ENCODE peak calls at places on chromosome 18, in six cellular contexts. D, P, Q, C, S and F are unnamed samples.

GRCh38 chr18:21760321-21760720 is 19.7 kb downstream of the MIB1 start:
- DNase-seq in Q (no peak), S (no peak), C (no peak), D (no peak), P (no peak), F (no peak)

GRCh38 chr18:54127759-54128378 is 96.6 kb downstream of the MBD2 start:
- DNase-seq in C (no peak), S (no peak), D (no peak), P (peak; percentile 76), Q (no peak), F (peak; percentile 31)

GRCh38 chr18:32684940-32685339 is 87.9 kb downstream of the KLHL14 start:
- DNase-seq in D (no peak), S (no peak), Q (no peak), P (no peak), C (no peak), F (no peak)

GRCh38 chr18:21179590-21180220 is 62.3 kb upstream of the GREB1L start:
- DNase-seq in S (no peak), P (peak; percentile 76), Q (no peak), C (no peak), D (peak; percentile 39), F (peak; percentile 49)

GRCh38 chr18:32379891-32380290 is 90.8 kb downstream of the GAREM1 start:
- DNase-seq in D (no peak), Q (no peak), C (no peak), P (no peak), S (no peak), F (no peak)

GRCh38 chr18:5296706-5297320 is 1.3 kb upstream of the ZBTB14 start:
- DNase-seq in Q (peak; percentile 90), S (peak; percentile 88), P (peak; percentile 70), D (peak; percentile 43), C (peak; percentile 81), F (peak; percentile 71)

GRCh38 chr18:702957-703659 is 9.3 kb downstream of the ENOSF1 start:
- DNase-seq in Q (no peak), D (no peak), S (no peak), P (peak; percentile 92), C (no peak), F (peak; percentile 15)

GRCh38 chr18:29147944-29148343 is 971.0 kb upstream of the CDH2 start:
- DNase-seq in P (peak; percentile 46), Q (no peak), D (no peak), C (no peak), S (no peak), F (no peak)

GRCh38 chr18:45667056-45667455 is 51.8 kb downstream of the SLC14A2 start:
- DNase-seq in S (no peak), P (no peak), D (no peak), C (no peak), Q (no peak), F (no peak)

GRCh38 chr18:58828399-58829121 is 36.1 kb upstream of the ZNF532 start:
- DNase-seq in D (no peak), P (no peak), Q (no peak), S (no peak), C (no peak), F (no peak)

GRCh38 chr18:22556271-22556990 is 138.7 kb upstream of the CTAGE1 start:
- DNase-seq in C (peak; percentile 52), Q (no peak), P (peak; percentile 72), S (peak; percentile 79), D (no peak), F (no peak)

GRCh38 chr18:13500227-13500865 is 226.0 kb downstream of the FAM210A start:
- DNase-seq in S (peak; percentile 72), P (no peak), D (no peak), Q (no peak), C (no peak), F (no peak)

GRCh38 chr18:26657618-26658581 is 109.5 kb upstream of the KCTD1 start:
- DNase-seq in Q (no peak), S (no peak), P (no peak), C (no peak), D (no peak), F (no peak)

GRCh38 chr18:37967261-37967660 is 401.7 kb upstream of the CELF4 start:
- DNase-seq in Q (no peak), D (no peak), C (no peak), S (no peak), P (no peak), F (no peak)

GRCh38 chr18:36352384-36352783 is 54.9 kb downstream of the FHOD3 start:
- DNase-seq in Q (no peak), C (no peak), S (no peak), P (peak; percentile 72), D (no peak), F (no peak)

GRCh38 chr18:55319517-55319905 is 268.5 kb downstream of the TCF4 start:
- DNase-seq in S (no peak), C (no peak), D (no peak), Q (no peak), P (no peak), F (no peak)

GRCh38 chr18:52288403-52289004 is 51.5 kb upstream of the DCC start:
- DNase-seq in P (peak; percentile 58), S (no peak), C (peak; percentile 26), Q (peak; percentile 51), D (no peak), F (peak; percentile 23)

GRCh38 chr18:58807766-58808165 is 56.9 kb upstream of the ZNF532 start:
- DNase-seq in P (no peak), D (no peak), S (no peak), Q (no peak), C (no peak), F (no peak)

GRCh38 chr18:49561377-49562193 is at the start of gene LIPG:
- DNase-seq in C (peak; percentile 30), D (peak; percentile 18), Q (peak; percentile 58), S (peak; percentile 69), P (peak; percentile 76), F (peak; percentile 93)

GRCh38 chr18:80253871-80254492 is 6.7 kb upstream of the PARD6G start:
- DNase-seq in S (no peak), C (no peak), Q (no peak), P (peak; percentile 22), D (peak; percentile 36), F (no peak)

GRCh38 chr18:54957295-54957694 is 2.0 kb downstream of the CCDC68 start:
- DNase-seq in Q (no peak), P (no peak), D (no peak), C (no peak), S (no peak), F (no peak)

GRCh38 chr18:40313030-40313642 is 1641.9 kb upstream of the PIK3C3 start:
- DNase-seq in S (no peak), C (no peak), P (peak; percentile 56), D (no peak), Q (no peak), F (no peak)

GRCh38 chr18:74689251-74689650 is 91.6 kb downstream of the ZNF407 start:
- DNase-seq in Q (no peak), P (no peak), S (no peak), D (no peak), C (no peak), F (no peak)

GRCh38 chr18:7815797-7816196 is 248.7 kb downstream of the PTPRM start:
- DNase-seq in Q (no peak), C (no peak), D (no peak), P (no peak), S (no peak), F (no peak)

GRCh38 chr18:31491586-31491985 is 6.4 kb upstream of the DSG2 start:
- DNase-seq in D (no peak), P (no peak), Q (no peak), C (no peak), S (no peak), F (no peak)

GRCh38 chr18:41457730-41458129 is 497.3 kb upstream of the PIK3C3 start:
- DNase-seq in P (no peak), D (no peak), Q (no peak), S (no peak), C (no peak), F (no peak)

GRCh38 chr18:32289480-32290075 is 99.7 kb downstream of the MEP1B start:
- DNase-seq in P (peak; percentile 56), C (no peak), D (peak; percentile 22), Q (no peak), S (no peak), F (peak; percentile 77)

GRCh38 chr18:46646468-46646867 is 10.6 kb downstream of the LOXHD1 start:
- DNase-seq in P (no peak), Q (no peak), S (no peak), D (no peak), C (no peak), F (no peak)

GRCh38 chr18:63238711-63239110 is 80.9 kb downstream of the BCL2 start:
- DNase-seq in D (no peak), Q (no peak), P (no peak), C (no peak), S (no peak), F (no peak)

GRCh38 chr18:10495936-10496335 is 29.9 kb upstream of the NAPG start:
- DNase-seq in C (no peak), P (no peak), Q (no peak), S (no peak), D (no peak), F (no peak)

GRCh38 chr18:1103567-1103966 is 198.9 kb downstream of the ADCYAP1 start:
- DNase-seq in S (no peak), C (no peak), D (no peak), P (peak; percentile 36), Q (no peak), F (no peak)

GRCh38 chr18:12308386-12309100 is 502 bp downstream of the TUBB6 start:
- DNase-seq in C (peak; percentile 84), D (no peak), Q (peak; percentile 89), P (peak; percentile 81), S (peak; percentile 91), F (peak; percentile 67)

GRCh38 chr18:71045331-71046065 is 756.7 kb downstream of the SOCS6 start:
- DNase-seq in P (no peak), C (no peak), D (no peak), S (no peak), Q (no peak), F (no peak)

GRCh38 chr18:71047882-71048281 is 759.0 kb downstream of the SOCS6 start:
- DNase-seq in Q (no peak), D (no peak), P (no peak), C (no peak), S (no peak), F (no peak)
- H3K9me3 ChIP-seq in Q (no peaks in the 10 kb centered on the region), D (no peaks in the 10 kb centered on the region), P (no peaks in the 10 kb centered on the region), C (no peaks in the 10 kb centered on the region), S (no peaks in the 10 kb centered on the region), F (no peaks in the 10 kb centered on the region)

GRCh38 chr18:42636309-42636708 is 479.2 kb downstream of the RIT2 start:
- DNase-seq in C (no peak), S (no peak), D (no peak), P (no peak), Q (no peak), F (no peak)
- TF ChIP-seq CTCF in C (no peak), S (no peak), D (no peak), P (no peak), Q (no peak), F (no peak)

DNA sequence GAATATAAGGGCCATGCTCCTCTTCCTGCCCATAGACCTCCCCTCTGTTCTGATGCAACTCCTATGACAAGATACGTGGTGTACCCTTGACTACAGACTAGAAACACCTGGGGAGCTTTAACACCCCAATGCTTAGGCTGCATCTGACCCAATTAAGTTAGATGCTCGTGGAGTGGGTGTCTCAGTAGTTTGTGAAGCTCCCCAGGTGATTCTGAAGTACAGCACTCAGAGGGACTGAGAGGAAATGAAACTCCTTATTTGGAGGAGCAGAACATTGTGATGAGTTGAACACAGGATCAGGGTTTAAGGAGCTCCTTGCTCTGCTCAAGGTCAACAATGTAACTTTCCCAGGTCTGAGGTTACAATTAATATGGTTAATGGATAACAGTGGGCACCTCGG is 80.3 kb upstream of the TTC39C start:
- DNase-seq in P (no peak), C (no peak), S (no peak), D (no peak), Q (no peak), F (no peak)
- H3K9me3 ChIP-seq in P (no peaks in the 10 kb centered on the region), C (no peaks in the 10 kb centered on the region), S (no peaks in the 10 kb centered on the region), D (no peaks in the 10 kb centered on the region), Q (no peaks in the 10 kb centered on the region), F (no peaks in the 10 kb centered on the region)

GRCh38 chr18:61582205-61582710 is 249.0 kb downstream of the CDH20 start:
- DNase-seq in Q (no peak), D (no peak), C (no peak), P (no peak), S (peak; percentile 67), F (peak; percentile 61)
- TF ChIP-seq CTCF in Q (no peak), D (peak; percentile 48), C (no peak), P (no peak), S (peak; percentile 3), F (peak; percentile 11)